ENCODE peak calls at places on chromosomes 13 and 19, in five cellular contexts. Z, F, J, R and B are unnamed samples.
A peak's percentile ranks its signal among the peaks of the same experiment; 100 is the strongest.

GRCh38 chr19:46428278-46429141 is at the start of gene PNMA8C:
- DNase-seq in Z (peak; percentile 93), F (peak; percentile 63), R (peak; percentile 61), J (no peak), B (no peak)

GRCh38 chr19:48456864-48457263 is 1.5 kb downstream of the KCNJ14 start:
- DNase-seq in Z (no peak), J (no peak), F (no peak), R (no peak), B (no peak)

GRCh38 chr19:55581145-55581827 is 638 bp upstream of the ZNF579 start:
- DNase-seq in R (peak; percentile 53), J (no peak), F (no peak), Z (peak; percentile 75), B (peak; percentile 20)

GRCh38 chr13:114130708-114131580 is 1.5 kb downstream of the RASA3 start:
- DNase-seq in Z (no peak), R (peak; percentile 37), J (peak; percentile 23), F (peak; percentile 91), B (no peak)

GRCh38 chr19:17209126-17210036 is 5.8 kb upstream of the USE1 start:
- DNase-seq in R (peak; percentile 100), F (peak; percentile 20), Z (peak; percentile 100), J (peak; percentile 19), B (no peak)

GRCh38 chr19:51030631-51031030 is 4.2 kb downstream of the KLK12 start:
- DNase-seq in Z (no peak), R (no peak), F (no peak), J (no peak), B (no peak)

GRCh38 chr19:46213156-46213555 is 16.4 kb upstream of the IGFL1 start:
- DNase-seq in J (no peak), R (no peak), F (no peak), Z (no peak), B (no peak)

GRCh38 chr19:14890616-14891379 is 4.9 kb upstream of the OR7A17 start:
- DNase-seq in Z (no peak), J (no peak), F (no peak), R (peak; percentile 25), B (no peak)

GRCh38 chr13:60654405-60654804 is 257.4 kb downstream of the TDRD3 start:
- DNase-seq in R (no peak), Z (no peak), J (no peak), F (no peak), B (peak; percentile 16)

GRCh38 chr13:37476874-37477273 is 121.7 kb downstream of the POSTN start:
- DNase-seq in J (no peak), R (no peak), F (peak; percentile 83), Z (no peak), B (no peak)

GRCh38 chr13:75489502-75490263 is 7.7 kb upstream of the TBC1D4 start:
- DNase-seq in Z (no peak), R (no peak), J (no peak), F (peak; percentile 69), B (peak; percentile 46)

GRCh38 chr19:30357580-30357954 is 14.6 kb upstream of the ZNF536 start:
- DNase-seq in J (no peak), F (no peak), Z (no peak), R (no peak), B (no peak)

GRCh38 chr19:47075941-47076340 is 27.5 kb upstream of the TMEM160 start:
- DNase-seq in R (no peak), Z (no peak), F (peak; percentile 16), J (no peak), B (no peak)

GRCh38 chr19:43425567-43426392 is 11.1 kb downstream of the TEX101 start:
- DNase-seq in J (no peak), R (no peak), F (peak; percentile 18), Z (no peak), B (no peak)

GRCh38 chr19:37362733-37363132 is 8.2 kb upstream of the ZNF527 start:
- DNase-seq in F (no peak), J (no peak), R (peak; percentile 17), Z (peak; percentile 67), B (peak; percentile 42)

GRCh38 chr19:18093439-18094161 is 4.0 kb upstream of the MAST3 start:
- DNase-seq in J (peak; percentile 52), F (peak; percentile 20), Z (no peak), R (peak; percentile 85), B (peak; percentile 47)

GRCh38 chr19:4472174-4472974 is at the start of gene HDGFL2:
- DNase-seq in J (no peak), F (no peak), R (peak; percentile 67), Z (no peak), B (no peak)

GRCh38 chr19:43723588-43723987 is 7.7 kb downstream of the IRGC start:
- DNase-seq in J (no peak), R (no peak), Z (no peak), F (no peak), B (no peak)

GRCh38 chr13:113974304-113975281 is 717 bp upstream of the C13orf46 start:
- DNase-seq in Z (no peak), F (no peak), R (no peak), J (no peak), B (no peak)

GRCh38 chr13:98033277-98034247 is 80.1 kb downstream of the IPO5 start:
- DNase-seq in J (peak; percentile 13), R (no peak), F (peak; percentile 44), Z (no peak), B (peak; percentile 85)

GRCh38 chr13:39876258-39876657 is 220.8 kb downstream of the COG6 start:
- DNase-seq in J (peak; percentile 2), R (no peak), F (peak; percentile 97), Z (no peak), B (no peak)
- TF ChIP-seq MAFK in J (no peak), R (no peak), F (no peak), Z (no peak), B (no peak)

GRCh38 chr13:44371421-44371820 is 2.2 kb upstream of the SERP2 start:
- DNase-seq in F (no peak), R (no peak), J (no peak), Z (no peak), B (no peak)

GRCh38 chr13:44373247-44373600 is 400 bp upstream of the SERP2 start:
- DNase-seq in R (no peak), Z (peak; percentile 60), F (no peak), J (no peak), B (no peak)

GRCh38 chr13:44378277-44378676 is 4.7 kb downstream of the SERP2 start:
- DNase-seq in J (no peak), R (no peak), Z (no peak), F (no peak), B (no peak)

GRCh38 chr13:44374348-44374712 is 706 bp downstream of the SERP2 start:
- DNase-seq in Z (no peak), J (no peak), R (no peak), F (no peak), B (no peak)

DNA sequence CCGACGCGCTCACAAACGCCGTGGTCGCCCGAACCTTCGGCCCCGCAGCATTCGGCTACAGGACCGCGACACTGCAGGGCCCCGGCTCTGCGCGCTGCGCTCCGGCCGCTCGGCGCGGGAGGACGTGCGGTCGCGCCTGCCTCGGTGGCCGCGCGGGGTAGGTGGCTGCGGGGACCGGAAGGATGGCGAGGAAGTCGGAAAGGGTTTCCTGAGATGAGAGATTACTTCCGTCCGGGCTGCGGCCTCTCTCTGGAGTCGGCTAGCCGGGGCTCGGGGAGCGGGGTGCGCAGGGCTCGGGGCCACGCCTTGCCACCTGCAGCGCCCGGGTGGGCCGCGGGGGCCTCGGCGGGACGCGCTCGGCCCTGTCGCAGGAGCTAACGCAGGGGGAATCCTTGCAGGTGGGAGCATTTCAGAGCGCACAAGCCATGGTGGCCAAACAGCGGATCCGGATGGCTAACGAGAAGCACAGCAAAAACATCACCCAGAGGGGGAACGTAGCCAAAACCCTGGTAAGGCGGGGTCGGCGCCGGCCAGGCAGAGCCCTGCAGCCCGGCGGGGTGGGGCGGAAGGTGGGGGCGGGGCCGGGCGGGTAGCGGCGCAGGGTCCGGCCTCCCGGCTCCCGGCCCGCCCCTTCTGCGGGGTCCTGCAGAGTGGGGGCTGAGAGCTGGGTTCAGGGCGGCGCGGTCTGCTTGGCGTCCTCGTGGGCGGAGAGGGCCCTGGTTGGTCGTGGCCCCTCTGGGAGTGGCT is at the start of gene SERP2:
- DNase-seq in F (no peak), R (no peak), Z (peak; percentile 83), J (no peak), B (no peak)
- TF ChIP-seq MAFK in F (no peak), R (no peak), Z (no peak), J (no peak), B (no peak)

DNA sequence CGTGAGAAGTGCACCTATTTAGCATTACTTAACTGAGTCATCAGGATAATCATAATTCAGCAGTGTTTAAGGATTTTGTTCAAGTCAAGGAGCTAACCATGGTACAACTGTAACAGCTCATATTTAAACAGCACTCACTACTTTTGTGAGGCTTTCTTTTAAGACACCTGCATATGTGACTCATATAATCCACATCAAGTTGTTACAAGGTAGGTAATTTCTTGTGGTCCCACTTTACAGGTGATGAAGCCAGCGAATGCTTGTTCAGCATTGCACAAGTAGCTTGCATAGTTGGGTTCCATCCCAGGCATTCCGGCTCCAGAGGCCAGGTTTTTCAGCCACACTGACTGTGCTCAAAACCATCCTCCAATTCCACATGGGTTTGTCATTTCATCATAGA is 569.2 kb downstream of the MYO16 start:
- DNase-seq in F (peak; percentile 31), R (no peak), J (no peak), Z (no peak), B (no peak)
- TF ChIP-seq MAFK in F (no peak), R (no peak), J (no peak), Z (no peak), B (no peak)

GRCh38 chr19:38682872-38683392 is 35.5 kb downstream of the ACTN4 start:
- DNase-seq in F (no peak), J (no peak), Z (no peak), R (no peak), B (no peak)

GRCh38 chr19:38684862-38685665 is 37.6 kb downstream of the ACTN4 start:
- DNase-seq in F (no peak), R (no peak), J (no peak), Z (no peak), B (no peak)

GRCh38 chr19:38682195-38682867 is 34.9 kb downstream of the ACTN4 start:
- DNase-seq in Z (no peak), F (no peak), R (no peak), J (no peak), B (no peak)

GRCh38 chr19:38684078-38684861 is 36.8 kb downstream of the ACTN4 start:
- DNase-seq in F (peak; percentile 91), R (peak; percentile 69), J (peak; percentile 100), Z (no peak), B (no peak)

GRCh38 chr19:38683393-38684077 is 36.1 kb downstream of the ACTN4 start:
- DNase-seq in J (peak; percentile 100), F (peak; percentile 85), R (peak; percentile 75), Z (peak; percentile 83), B (peak; percentile 96)
- TF ChIP-seq MAFK in J (peak; percentile 83), F (no peak), R (no peak), Z (peak; percentile 48), B (peak; percentile 31)

GRCh38 chr13:30362869-30363268 is 55.5 kb upstream of the KATNAL1 start:
- DNase-seq in R (peak; percentile 53), F (no peak), J (no peak), Z (no peak), B (no peak)
- TF ChIP-seq MAFK in R (no peak), F (no peak), J (no peak), Z (no peak), B (no peak)